ENCODE peak calls at places on chromosome 5, in eight cellular contexts. C is PC-3, E is HCT116, G is MM.1S, X is GM23338, Y is hepatocyte, S is SK-N-SH, J is neural progenitor cell. B is an unnamed sample.

GRCh38 chr5:151924564-151925395 is at the start of gene GLRA1:
- DNase-seq in C (peak; percentile 55), E (no peak), G (peak; percentile 16), X (peak; percentile 92), Y (peak; percentile 83), S (peak; percentile 45), J (peak; percentile 93), B (peak; percentile 37)

GRCh38 chr5:139222346-139222745 is 24.2 kb upstream of the SIL1 start:
- DNase-seq in C (no peak), E (no peak), G (no peak), X (no peak), Y (no peak), S (no peak), J (no peak), B (no peak)

GRCh38 chr5:179901462-179901861 is 6.2 kb downstream of the TBC1D9B start:
- DNase-seq in C (no peak), E (no peak), G (no peak), X (no peak), Y (no peak), S (no peak), J (no peak), B (no peak)

GRCh38 chr5:57532513-57533497 is 50.2 kb upstream of the ACTBL2 start:
- DNase-seq in C (peak; percentile 27), E (no peak), G (no peak), X (no peak), Y (no peak), S (no peak), J (no peak), B (no peak)

GRCh38 chr5:135578305-135578684 is 496 bp downstream of the CXCL14 start:
- DNase-seq in C (no peak), E (no peak), G (no peak), X (peak; percentile 40), Y (no peak), S (no peak), J (peak; percentile 17), B (no peak)

GRCh38 chr5:38515648-38516047 is 40.8 kb downstream of the LIFR start:
- DNase-seq in C (peak; percentile 42), E (peak; percentile 4), G (no peak), X (no peak), Y (peak; percentile 49), S (peak; percentile 17), J (peak; percentile 30), B (no peak)

GRCh38 chr5:59724482-59725392 is 168.8 kb downstream of the PDE4D start:
- DNase-seq in C (peak; percentile 58), E (peak; percentile 12), G (peak; percentile 60), X (peak; percentile 76), Y (peak; percentile 57), S (peak; percentile 41), J (peak; percentile 72), B (peak; percentile 55)

GRCh38 chr5:138544171-138545134 is 1.4 kb upstream of the ETF1 start:
- DNase-seq in C (peak; percentile 25), E (no peak), G (no peak), X (no peak), Y (peak; percentile 23), S (no peak), J (peak; percentile 4), B (no peak)

GRCh38 chr5:151697452-151697851 is 10.7 kb upstream of the SPARC start:
- DNase-seq in C (no peak), E (no peak), G (no peak), X (no peak), Y (no peak), S (no peak), J (no peak), B (no peak)

GRCh38 chr5:132813599-132814440 is 718 bp downstream of the SOWAHA start:
- DNase-seq in C (no peak), E (no peak), G (peak; percentile 17), X (peak; percentile 75), Y (peak; percentile 65), S (peak; percentile 86), J (peak; percentile 74), B (no peak)

GRCh38 chr5:109450129-109450877 is 40.5 kb upstream of the PJA2 start:
- DNase-seq in C (no peak), E (no peak), G (no peak), X (peak; percentile 37), Y (no peak), S (no peak), J (peak; percentile 24), B (no peak)

GRCh38 chr5:174794941-174795672 is 70.7 kb downstream of the MSX2 start:
- DNase-seq in C (no peak), E (no peak), G (no peak), X (peak; percentile 70), Y (no peak), S (no peak), J (peak; percentile 49), B (no peak)

GRCh38 chr5:109387408-109387974 is 22.3 kb downstream of the PJA2 start:
- DNase-seq in C (no peak), E (no peak), G (no peak), X (no peak), Y (no peak), S (no peak), J (no peak), B (no peak)

GRCh38 chr5:124342027-124342471 is 404.4 kb downstream of the ZNF608 start:
- DNase-seq in C (no peak), E (no peak), G (no peak), X (no peak), Y (no peak), S (no peak), J (no peak), B (no peak)

GRCh38 chr5:172713113-172713808 is 57.7 kb downstream of the DUSP1 start:
- DNase-seq in C (peak; percentile 48), E (no peak), G (peak; percentile 41), X (peak; percentile 61), Y (peak; percentile 63), S (peak; percentile 86), J (peak; percentile 66), B (peak; percentile 54)

GRCh38 chr5:68007446-68007845 is 208.1 kb upstream of the PIK3R1 start:
- DNase-seq in C (no peak), E (no peak), G (no peak), X (no peak), Y (peak; percentile 60), S (no peak), J (no peak), B (no peak)

DNA sequence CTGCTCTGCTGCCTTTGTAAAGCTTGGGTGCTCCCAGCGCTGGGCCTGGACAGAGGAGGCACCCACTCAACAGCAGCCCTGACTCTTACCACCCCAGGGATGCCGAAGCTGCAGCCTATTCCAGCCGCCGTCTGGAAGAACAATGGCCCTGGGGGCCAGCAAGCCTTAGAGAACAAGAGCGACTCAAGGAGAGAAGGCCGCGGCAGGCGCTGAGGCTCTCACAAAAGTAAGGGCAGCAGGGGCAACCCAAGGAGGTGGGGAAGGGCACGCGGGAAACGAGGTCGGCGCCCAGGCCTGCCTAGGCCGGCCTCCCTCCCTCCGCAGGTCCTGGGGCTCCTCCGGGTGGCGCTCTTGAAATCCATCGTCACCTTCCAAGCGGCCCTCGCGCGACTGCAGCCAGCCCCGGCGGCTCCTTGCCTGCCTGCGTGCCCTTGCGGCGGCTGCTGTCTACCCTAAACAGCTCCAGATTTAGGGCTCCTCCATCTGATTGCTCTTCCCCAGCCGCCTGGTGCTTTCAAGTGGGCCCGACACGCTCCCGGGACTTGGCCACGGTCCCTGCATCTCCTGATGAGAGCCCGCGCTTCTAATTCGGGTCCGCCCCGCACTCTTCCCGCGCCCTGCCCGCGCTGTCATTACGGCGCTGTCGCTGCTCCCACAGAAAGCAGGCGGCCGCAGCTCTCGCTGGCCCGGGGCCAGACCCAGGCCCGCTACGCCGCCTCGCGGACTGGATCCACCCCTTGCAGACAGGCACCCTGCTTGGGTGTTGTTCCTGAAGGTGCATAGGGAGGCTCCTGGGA is 213.3 kb downstream of the SEMA6A start:
- DNase-seq in C (no peak), E (no peak), G (no peak), X (peak; percentile 90), Y (peak; percentile 67), S (peak; percentile 37), J (peak; percentile 84), B (no peak)
- H2AFZ ChIP-seq in C (no peak overlapping the region), E (no peak overlapping the region), G (no peak overlapping the region), X (peak overlapping the region; percentile 97), Y (peak overlapping the region; percentile 26), S (no peak overlapping the region), J (peak overlapping the region; percentile 87), B (no peak overlapping the region)

DNA sequence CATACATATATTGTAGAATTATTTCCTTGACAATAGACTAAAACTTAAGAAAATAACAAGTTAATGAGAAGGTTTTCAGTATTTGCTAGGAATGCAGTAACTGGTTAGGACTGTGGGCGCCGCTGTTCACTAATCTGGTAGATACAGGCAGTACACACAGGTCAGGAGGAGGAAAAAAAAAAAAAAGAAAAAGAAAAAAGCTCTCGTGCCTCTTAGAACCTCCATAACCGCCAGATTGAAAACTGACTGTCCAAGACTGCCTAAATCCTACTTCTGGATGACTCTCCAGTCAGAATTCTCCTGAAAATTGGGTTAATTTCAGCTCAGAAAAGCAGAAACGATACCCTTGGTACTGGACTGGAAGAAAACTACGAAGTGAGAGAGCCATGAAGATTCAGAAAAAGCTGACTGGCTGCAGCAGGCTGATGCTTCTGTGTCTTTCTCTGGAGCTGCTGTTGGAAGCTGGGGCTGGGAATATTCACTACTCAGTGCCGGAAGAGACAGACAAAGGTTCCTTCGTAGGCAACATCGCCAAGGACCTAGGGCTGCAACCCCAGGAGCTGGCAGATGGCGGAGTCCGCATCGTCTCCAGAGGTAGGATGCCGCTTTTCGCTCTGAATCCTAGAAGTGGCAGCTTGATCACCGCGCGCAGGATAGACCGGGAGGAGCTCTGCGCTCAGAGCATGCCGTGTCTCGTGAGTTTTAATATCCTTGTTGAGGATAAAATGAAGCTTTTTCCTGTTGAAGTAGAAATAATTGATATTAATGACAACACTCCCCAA is at the start of gene PCDHGA1:
- DNase-seq in C (peak; percentile 26), E (no peak), G (peak; percentile 70), X (peak; percentile 63), Y (no peak), S (peak; percentile 35), J (peak; percentile 13), B (peak; percentile 65)
- TF ChIP-seq CTCF in C (peak; percentile 49), E (peak; percentile 17), G (peak; percentile 74), X (peak; percentile 49), Y (no peak), S (peak; percentile 49), J (peak; percentile 33), B (peak; percentile 91)

GRCh38 chr5:35003018-35003957 is 44.5 kb downstream of the AGXT2 start:
- DNase-seq in C (peak; percentile 77), E (peak; percentile 29), G (peak; percentile 73), X (peak; percentile 85), Y (peak; percentile 69), S (peak; percentile 69), J (peak; percentile 83), B (peak; percentile 65)

GRCh38 chr5:35001842-35002241 is 45.9 kb downstream of the AGXT2 start:
- DNase-seq in C (no peak), E (no peak), G (peak; percentile 25), X (no peak), Y (no peak), S (no peak), J (no peak), B (no peak)

GRCh38 chr5:34996236-34996635 is 51.5 kb downstream of the AGXT2 start:
- DNase-seq in C (no peak), E (no peak), G (no peak), X (no peak), Y (no peak), S (no peak), J (no peak), B (no peak)

GRCh38 chr5:35002459-35002858 is 45.3 kb downstream of the AGXT2 start:
- DNase-seq in C (no peak), E (no peak), G (no peak), X (peak; percentile 4), Y (no peak), S (no peak), J (no peak), B (no peak)

GRCh38 chr5:34998058-34998789 is 49.5 kb downstream of the AGXT2 start:
- DNase-seq in C (peak; percentile 11), E (no peak), G (no peak), X (no peak), Y (no peak), S (no peak), J (no peak), B (no peak)
- TF ChIP-seq EZH2phosphoT487 in C (no peak), E (no peak), G (no peak), X (no peak), Y (no peak), S (no peak), J (no peak), B (no peak)

GRCh38 chr5:1375871-1376850 is 31.3 kb upstream of the CLPTM1L start:
- DNase-seq in C (no peak), E (no peak), G (no peak), X (no peak), Y (no peak), S (no peak), J (no peak), B (no peak)
- H2AFZ ChIP-seq in C (no peak overlapping the region), E (no peak overlapping the region), G (no peak overlapping the region), X (no peak overlapping the region), Y (no peak overlapping the region), S (no peak overlapping the region), J (no peak overlapping the region), B (no peak overlapping the region)

B was measured in OCI-LY7.